ENCODE peak calls at places on chromosome 7, in seven cellular contexts. One of them, this sample, is unnamed.

GRCh38 chr7:78020131-78020873 is 221.7 kb downstream of the PHTF2 start:
- DNase-seq in MM.1S: peak; percentile 23
- DNase-seq in PC-3: peak; percentile 76
- DNase-seq in neural progenitor cell: peak; percentile 76
- DNase-seq in GM23338: peak; percentile 75
- DNase-seq in HCT116: peak; percentile 45
- DNase-seq in hepatocyte: peak; percentile 85
- DNase-seq in this sample: peak; percentile 92

GRCh38 chr7:133623716-133624115 is 370.8 kb downstream of the EXOC4 start:
- DNase-seq in GM23338: no peak
- DNase-seq in MM.1S: no peak
- DNase-seq in hepatocyte: no peak
- DNase-seq in HCT116: no peak
- DNase-seq in neural progenitor cell: no peak
- DNase-seq in PC-3: no peak
- DNase-seq in this sample: no peak

GRCh38 chr7:23907012-23907411 is 197.0 kb downstream of the STK31 start:
- DNase-seq in HCT116: no peak
- DNase-seq in PC-3: peak; percentile 39
- DNase-seq in MM.1S: no peak
- DNase-seq in neural progenitor cell: no peak
- DNase-seq in hepatocyte: no peak
- DNase-seq in GM23338: no peak
- DNase-seq in this sample: no peak

GRCh38 chr7:50418086-50418515 is 32.0 kb downstream of the FIGNL1 start:
- DNase-seq in hepatocyte: peak; percentile 89
- DNase-seq in MM.1S: peak; percentile 79
- DNase-seq in HCT116: peak; percentile 76
- DNase-seq in neural progenitor cell: peak; percentile 87
- DNase-seq in PC-3: peak; percentile 86
- DNase-seq in GM23338: peak; percentile 96
- DNase-seq in this sample: peak; percentile 88

GRCh38 chr7:12250232-12250631 is 39.1 kb downstream of the TMEM106B start:
- DNase-seq in MM.1S: no peak
- DNase-seq in neural progenitor cell: no peak
- DNase-seq in GM23338: no peak
- DNase-seq in PC-3: no peak
- DNase-seq in HCT116: no peak
- DNase-seq in hepatocyte: no peak
- DNase-seq in this sample: no peak

GRCh38 chr7:151849008-151849878 is 27.7 kb downstream of the PRKAG2 start:
- DNase-seq in GM23338: no peak
- DNase-seq in PC-3: no peak
- DNase-seq in neural progenitor cell: no peak
- DNase-seq in hepatocyte: no peak
- DNase-seq in HCT116: no peak
- DNase-seq in MM.1S: no peak
- DNase-seq in this sample: no peak

GRCh38 chr7:147981072-147981813 is 609.3 kb upstream of the C7orf33 start:
- DNase-seq in MM.1S: peak; percentile 93
- DNase-seq in hepatocyte: no peak
- DNase-seq in GM23338: no peak
- DNase-seq in HCT116: no peak
- DNase-seq in PC-3: no peak
- DNase-seq in neural progenitor cell: no peak
- DNase-seq in this sample: no peak

GRCh38 chr7:55537458-55537825 is 34.9 kb downstream of the VOPP1 start:
- DNase-seq in MM.1S: no peak
- DNase-seq in PC-3: no peak
- DNase-seq in neural progenitor cell: no peak
- DNase-seq in HCT116: no peak
- DNase-seq in GM23338: no peak
- DNase-seq in hepatocyte: no peak
- DNase-seq in this sample: no peak

GRCh38 chr7:28990200-28990960 is 32.2 kb upstream of the TRIL start:
- DNase-seq in neural progenitor cell: peak; percentile 20
- DNase-seq in HCT116: no peak
- DNase-seq in GM23338: peak; percentile 47
- DNase-seq in hepatocyte: no peak
- DNase-seq in MM.1S: no peak
- DNase-seq in PC-3: no peak
- DNase-seq in this sample: peak; percentile 83

GRCh38 chr7:77569514-77570232 is 32.6 kb downstream of the PTPN12 start:
- DNase-seq in GM23338: no peak
- DNase-seq in PC-3: no peak
- DNase-seq in MM.1S: no peak
- DNase-seq in hepatocyte: no peak
- DNase-seq in HCT116: no peak
- DNase-seq in neural progenitor cell: no peak
- DNase-seq in this sample: peak; percentile 28

GRCh38 chr7:155214328-155214986 is 83.2 kb upstream of the INSIG1 start:
- DNase-seq in GM23338: no peak
- DNase-seq in MM.1S: no peak
- DNase-seq in HCT116: no peak
- DNase-seq in PC-3: peak; percentile 43
- DNase-seq in hepatocyte: peak; percentile 50
- DNase-seq in neural progenitor cell: no peak
- DNase-seq in this sample: peak; percentile 87

GRCh38 chr7:137820677-137821420 is 25.9 kb downstream of the DGKI start:
- DNase-seq in MM.1S: no peak
- DNase-seq in HCT116: no peak
- DNase-seq in neural progenitor cell: peak; percentile 82
- DNase-seq in GM23338: peak; percentile 53
- DNase-seq in PC-3: no peak
- DNase-seq in hepatocyte: peak; percentile 45
- DNase-seq in this sample: peak; percentile 83

DNA sequence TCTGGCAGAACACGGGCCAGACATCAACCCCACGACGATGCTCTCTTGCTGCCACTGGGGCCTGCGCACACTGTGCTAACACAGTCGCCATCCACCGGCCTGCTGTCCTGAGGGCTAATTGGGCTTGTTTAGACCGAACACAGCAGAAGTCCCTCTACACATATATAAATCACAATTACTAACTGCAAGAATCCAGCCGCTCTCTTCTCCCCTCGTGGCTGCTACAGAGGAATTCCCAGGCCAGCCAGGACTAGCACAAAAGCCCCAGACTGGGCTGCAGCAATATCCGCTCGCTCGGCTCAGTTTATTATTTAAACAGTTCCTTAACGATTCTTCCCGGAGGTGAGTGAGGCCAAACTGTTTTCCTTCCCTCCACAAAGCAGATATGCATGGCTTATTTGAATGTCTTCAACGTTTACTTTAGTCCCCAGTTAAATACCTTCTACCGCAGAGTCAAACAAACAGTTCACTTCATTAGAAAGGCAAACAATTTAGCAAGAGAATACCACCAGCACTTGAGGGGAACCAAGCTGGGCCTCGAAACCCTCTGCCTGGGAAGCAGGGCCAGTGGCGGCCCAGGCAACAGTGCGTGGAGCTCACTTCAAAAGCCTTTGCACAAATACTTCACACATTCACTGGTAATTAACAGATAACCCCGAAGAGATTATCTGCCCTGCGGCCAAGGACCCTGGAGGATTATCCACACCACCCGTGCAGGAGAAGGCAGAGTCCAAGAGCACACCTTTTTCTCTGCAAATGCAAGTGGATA is 145.4 kb downstream of the GLI3 start:
- DNase-seq in GM23338: peak; percentile 89
- DNase-seq in PC-3: peak; percentile 81
- DNase-seq in hepatocyte: peak; percentile 66
- DNase-seq in neural progenitor cell: peak; percentile 62
- DNase-seq in MM.1S: no peak
- DNase-seq in HCT116: no peak
- DNase-seq in this sample: no peak
- H3K4me3 ChIP-seq in GM23338: peak overlapping the region; percentile 38
- H3K4me3 ChIP-seq in PC-3: no peak overlapping the region
- H3K4me3 ChIP-seq in hepatocyte: no peak overlapping the region
- H3K4me3 ChIP-seq in neural progenitor cell: peak overlapping the region; percentile 8
- H3K4me3 ChIP-seq in MM.1S: no peak overlapping the region
- H3K4me3 ChIP-seq in HCT116: no peak overlapping the region
- H3K4me3 ChIP-seq in this sample: no peak overlapping the region

DNA sequence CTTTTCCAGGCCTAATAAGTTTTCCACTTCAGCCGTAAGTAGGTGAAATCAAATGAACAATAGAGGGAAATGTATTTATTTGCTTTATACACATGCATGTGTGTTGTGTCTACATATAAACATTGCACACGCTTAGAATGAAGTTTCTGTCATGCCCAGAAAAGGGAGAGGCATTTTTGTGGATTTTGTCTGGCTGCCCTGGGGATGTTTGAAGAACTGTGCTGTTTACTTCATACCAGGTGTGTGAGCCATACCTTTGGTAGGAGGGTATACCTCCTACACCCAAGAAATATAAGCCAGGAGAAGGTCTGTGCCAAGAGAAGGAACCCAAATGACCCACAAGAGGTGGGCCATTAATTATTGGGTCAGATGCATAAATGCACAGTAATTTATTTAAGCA is 12.8 kb downstream of the GATAD1 start:
- DNase-seq in hepatocyte: no peak
- DNase-seq in HCT116: no peak
- DNase-seq in PC-3: peak; percentile 78
- DNase-seq in neural progenitor cell: no peak
- DNase-seq in MM.1S: no peak
- DNase-seq in GM23338: no peak
- DNase-seq in this sample: no peak
- TF ChIP-seq EZH2phosphoT487 in hepatocyte: no peak
- TF ChIP-seq EZH2phosphoT487 in HCT116: no peak
- TF ChIP-seq EZH2phosphoT487 in PC-3: no peak
- TF ChIP-seq EZH2phosphoT487 in neural progenitor cell: no peak
- TF ChIP-seq EZH2phosphoT487 in MM.1S: no peak
- TF ChIP-seq EZH2phosphoT487 in GM23338: no peak
- TF ChIP-seq EZH2phosphoT487 in this sample: no peak

GRCh38 chr7:1297476-1297972 is 64.9 kb downstream of the UNCX start:
- DNase-seq in hepatocyte: no peak
- DNase-seq in MM.1S: no peak
- DNase-seq in HCT116: no peak
- DNase-seq in PC-3: no peak
- DNase-seq in neural progenitor cell: no peak
- DNase-seq in GM23338: no peak
- DNase-seq in this sample: no peak
- TF ChIP-seq EZH2 in hepatocyte: no peak
- TF ChIP-seq EZH2 in MM.1S: no peak
- TF ChIP-seq EZH2 in HCT116: no peak
- TF ChIP-seq EZH2 in PC-3: peak; percentile 34
- TF ChIP-seq EZH2 in neural progenitor cell: no peak
- TF ChIP-seq EZH2 in GM23338: no peak
- TF ChIP-seq EZH2 in this sample: no peak

DNA sequence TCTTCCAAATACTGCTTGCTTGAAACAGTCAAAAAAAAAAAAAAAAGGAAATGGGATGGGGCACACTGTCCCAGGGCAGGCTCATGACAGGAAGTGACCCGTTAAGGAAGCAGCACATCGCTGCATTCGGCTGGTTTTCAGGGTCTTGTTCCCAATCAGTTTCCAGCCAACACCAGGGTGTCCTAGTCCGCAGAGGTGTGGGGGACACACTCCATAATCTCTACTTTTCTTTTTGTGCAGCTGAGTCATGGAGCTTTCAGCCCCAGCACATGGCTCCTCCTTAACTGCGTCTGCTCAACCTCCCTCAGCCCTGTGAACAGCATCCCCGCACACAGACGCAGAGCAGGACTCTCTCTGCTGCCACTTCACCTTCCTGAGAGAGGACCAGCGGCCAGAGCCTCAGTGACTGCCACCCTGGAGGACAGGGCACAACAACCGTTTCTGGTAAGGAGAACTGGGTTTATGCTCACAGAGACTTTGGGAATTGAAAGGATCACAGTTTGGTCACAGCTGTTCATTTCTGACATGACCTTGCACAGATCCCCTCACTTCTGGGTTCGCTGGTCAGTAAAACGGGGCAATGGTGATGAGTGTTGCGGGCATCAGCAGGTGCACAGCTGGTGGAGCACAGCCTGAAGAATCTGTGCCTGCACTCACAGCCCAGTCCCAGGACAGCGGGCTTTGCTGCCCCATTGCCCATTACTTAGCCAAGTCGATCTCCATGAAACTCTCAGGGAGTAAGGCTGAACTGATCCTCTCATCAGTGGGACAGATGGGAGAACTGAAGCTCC is at the start of gene GIMAP5:
- DNase-seq in PC-3: no peak
- DNase-seq in neural progenitor cell: no peak
- DNase-seq in MM.1S: no peak
- DNase-seq in HCT116: no peak
- DNase-seq in hepatocyte: no peak
- DNase-seq in GM23338: no peak
- DNase-seq in this sample: no peak
- H3K4me3 ChIP-seq in PC-3: no peak within 1 kb of the TSS
- H3K4me3 ChIP-seq in neural progenitor cell: no peak within 1 kb of the TSS
- H3K4me3 ChIP-seq in MM.1S: no peak within 1 kb of the TSS
- H3K4me3 ChIP-seq in HCT116: no peak within 1 kb of the TSS
- H3K4me3 ChIP-seq in hepatocyte: no peak within 1 kb of the TSS
- H3K4me3 ChIP-seq in GM23338: no peak within 1 kb of the TSS
- H3K4me3 ChIP-seq in this sample: no peak within 1 kb of the TSS

GRCh38 chr7:15214981-15215380 is 312.4 kb upstream of the DGKB start:
- DNase-seq in MM.1S: no peak
- DNase-seq in HCT116: no peak
- DNase-seq in PC-3: no peak
- DNase-seq in hepatocyte: no peak
- DNase-seq in neural progenitor cell: no peak
- DNase-seq in GM23338: no peak
- DNase-seq in this sample: no peak

GRCh38 chr7:15219758-15220157 is 317.2 kb upstream of the DGKB start:
- DNase-seq in HCT116: no peak
- DNase-seq in hepatocyte: no peak
- DNase-seq in MM.1S: no peak
- DNase-seq in GM23338: no peak
- DNase-seq in PC-3: no peak
- DNase-seq in neural progenitor cell: no peak
- DNase-seq in this sample: no peak

GRCh38 chr7:15213093-15213492 is 310.5 kb upstream of the DGKB start:
- DNase-seq in neural progenitor cell: no peak
- DNase-seq in HCT116: no peak
- DNase-seq in GM23338: no peak
- DNase-seq in hepatocyte: no peak
- DNase-seq in PC-3: no peak
- DNase-seq in MM.1S: no peak
- DNase-seq in this sample: no peak

GRCh38 chr7:15215611-15216010 is 313.1 kb upstream of the DGKB start:
- DNase-seq in HCT116: no peak
- DNase-seq in GM23338: no peak
- DNase-seq in hepatocyte: no peak
- DNase-seq in neural progenitor cell: no peak
- DNase-seq in MM.1S: no peak
- DNase-seq in PC-3: no peak
- DNase-seq in this sample: no peak
- TF ChIP-seq EZH2phosphoT487 in HCT116: no peak
- TF ChIP-seq EZH2phosphoT487 in GM23338: no peak
- TF ChIP-seq EZH2phosphoT487 in hepatocyte: no peak
- TF ChIP-seq EZH2phosphoT487 in neural progenitor cell: no peak
- TF ChIP-seq EZH2phosphoT487 in MM.1S: no peak
- TF ChIP-seq EZH2phosphoT487 in PC-3: no peak
- TF ChIP-seq EZH2phosphoT487 in this sample: no peak